ENCODE peak calls at places on chromosome 18, in seven cellular contexts. K, H, D, V, O, W and I are unnamed samples.

GRCh38 chr18:67132919-67133318 is 383.6 kb downstream of the DSEL start:
- DNase-seq in K (no peak), H (no peak), D (no peak), V (no peak), O (no peak), W (no peak), I (no peak)

GRCh38 chr18:7923105-7923504 is 356.0 kb downstream of the PTPRM start:
- DNase-seq in K (no peak), H (no peak), D (no peak), V (peak), O (no peak), W (no peak), I (no peak)

GRCh38 chr18:35000457-35000856 is 40.8 kb upstream of the MAPRE2 start:
- DNase-seq in K (no peak), H (no peak), D (no peak), V (no peak), O (no peak), W (no peak), I (no peak)

GRCh38 chr18:64330161-64330560 is 181.3 kb upstream of the LINC00305 start:
- DNase-seq in K (peak), H (no peak), D (no peak), V (peak), O (no peak), W (no peak), I (no peak)

GRCh38 chr18:57864615-57865121 is 61.6 kb upstream of the ATP8B1 start:
- DNase-seq in K (no peak), H (no peak), D (no peak), V (no peak), O (no peak), W (no peak), I (no peak)

GRCh38 chr18:50044402-50044801 is 150.5 kb downstream of the MYO5B start:
- DNase-seq in K (peak), H (no peak), D (no peak), V (peak), O (no peak), W (no peak), I (no peak)

GRCh38 chr18:57806201-57806890 is 3.2 kb upstream of the ATP8B1 start:
- DNase-seq in K (no peak), H (no peak), D (no peak), V (no peak), O (no peak), W (no peak), I (no peak)

GRCh38 chr18:28065793-28066186 is 111.1 kb downstream of the CDH2 start:
- DNase-seq in K (no peak), H (no peak), D (no peak), V (no peak), O (no peak), W (no peak), I (no peak)

GRCh38 chr18:51275712-51276473 is 78.4 kb upstream of the MEX3C start:
- DNase-seq in K (no peak), H (no peak), D (no peak), V (peak), O (no peak), W (no peak), I (no peak)

GRCh38 chr18:5944448-5944847 is 49.1 kb upstream of the TMEM200C start:
- DNase-seq in K (no peak), H (no peak), D (no peak), V (no peak), O (no peak), W (no peak), I (no peak)

GRCh38 chr18:58202406-58202730 is 158.3 kb downstream of the NEDD4L start:
- DNase-seq in K (no peak), H (no peak), D (no peak), V (no peak), O (no peak), W (no peak), I (no peak)

GRCh38 chr18:72868666-72869661 is 1.2 kb upstream of the NETO1 start:
- DNase-seq in K (peak), H (no peak), D (no peak), V (peak), O (no peak), W (no peak), I (no peak)

GRCh38 chr18:56038258-56039030 is 450.5 kb upstream of the TCF4 start:
- DNase-seq in K (no peak), H (no peak), D (no peak), V (no peak), O (no peak), W (no peak), I (no peak)

GRCh38 chr18:21069468-21069867 is 42.1 kb downstream of the ROCK1 start:
- DNase-seq in K (no peak), H (no peak), D (no peak), V (no peak), O (no peak), W (no peak), I (no peak)

GRCh38 chr18:79485788-79486355 is 90.1 kb downstream of the NFATC1 start:
- DNase-seq in K (no peak), H (peak), D (no peak), V (no peak), O (no peak), W (no peak), I (no peak)

GRCh38 chr18:79856119-79857080 is 58.7 kb downstream of the KCNG2 start:
- DNase-seq in K (peak), H (no peak), D (no peak), V (peak), O (peak), W (peak), I (no peak)

GRCh38 chr18:9392726-9393125 is 58.2 kb downstream of the TWSG1 start:
- DNase-seq in K (no peak), H (no peak), D (no peak), V (no peak), O (no peak), W (no peak), I (no peak)
- TF ChIP-seq CTCF in K (peak), H (no peak), D (no peak), V (peak), O (no peak), W (no peak), I (no peak)

GRCh38 chr18:48037481-48038271 is 107.2 kb upstream of the SMAD2 start:
- DNase-seq in K (peak), H (no peak), D (no peak), V (peak), O (no peak), W (peak), I (peak)
- TF ChIP-seq CTCF in K (peak), H (no peak), D (no peak), V (peak), O (no peak), W (peak), I (no peak)

GRCh38 chr18:62337336-62337735 is 12.2 kb downstream of the TNFRSF11A start:
- DNase-seq in K (no peak), H (no peak), D (no peak), V (no peak), O (no peak), W (no peak), I (no peak)

GRCh38 chr18:62336618-62337017 is 11.5 kb downstream of the TNFRSF11A start:
- DNase-seq in K (no peak), H (no peak), D (no peak), V (no peak), O (no peak), W (no peak), I (no peak)

GRCh38 chr18:62332964-62333695 is 8.0 kb downstream of the TNFRSF11A start:
- DNase-seq in K (no peak), H (no peak), D (no peak), V (no peak), O (no peak), W (no peak), I (no peak)

GRCh38 chr18:62334110-62334509 is 9.0 kb downstream of the TNFRSF11A start:
- DNase-seq in K (no peak), H (no peak), D (no peak), V (no peak), O (no peak), W (no peak), I (no peak)

DNA sequence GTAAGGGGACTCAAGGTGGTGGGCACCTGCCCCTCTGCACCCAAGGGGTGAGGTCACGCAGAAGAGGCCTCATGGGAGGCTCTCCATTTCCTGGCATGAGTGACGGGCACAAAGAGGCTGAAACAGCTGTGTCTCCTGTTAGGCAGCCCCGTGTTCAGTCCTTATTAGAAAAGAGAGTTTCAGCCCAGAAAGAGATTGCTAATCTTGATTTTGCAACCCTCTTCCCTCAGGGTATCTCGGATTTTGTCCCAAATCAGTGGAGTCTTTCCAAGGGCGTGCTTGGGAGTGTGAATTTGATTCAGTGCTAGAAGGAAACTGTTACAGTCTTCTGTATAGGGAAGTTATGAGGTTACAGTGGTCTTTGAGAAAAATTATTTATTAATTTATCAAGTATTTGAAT is 10.4 kb downstream of the TNFRSF11A start:
- DNase-seq in K (no peak), H (no peak), D (no peak), V (no peak), O (no peak), W (no peak), I (no peak)
- TF ChIP-seq CTCF in K (no peak), H (no peak), D (no peak), V (no peak), O (no peak), W (no peak), I (no peak)

DNA sequence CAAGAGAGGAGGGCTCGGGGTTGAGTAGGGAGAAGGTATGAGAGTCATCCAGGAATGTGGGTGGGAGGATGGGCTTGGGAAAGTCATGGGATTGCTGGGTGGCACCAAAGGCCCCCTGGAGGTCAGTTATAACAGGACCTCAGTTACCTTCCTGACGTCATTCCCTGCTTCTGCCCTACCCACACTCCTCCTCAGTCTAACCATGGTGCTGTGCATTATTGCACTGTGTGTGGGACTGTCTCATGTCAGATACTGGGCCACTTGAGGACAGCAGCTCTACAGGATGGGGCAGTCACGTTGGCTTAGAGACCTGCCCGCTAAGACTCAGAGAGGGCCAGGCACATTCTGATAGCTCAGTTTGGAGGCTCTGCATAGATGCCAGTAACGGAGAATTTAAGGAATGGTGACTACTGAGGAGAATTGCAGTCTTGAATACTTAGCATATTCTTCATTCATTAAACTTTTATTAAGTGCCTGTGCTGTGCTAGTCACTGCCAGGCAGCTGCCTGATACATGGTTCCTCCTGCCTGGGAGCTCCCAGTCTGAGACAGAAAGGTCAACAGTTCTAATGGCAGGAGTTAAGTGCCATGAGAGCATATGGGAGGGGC is 90.5 kb downstream of the LAMA3 start:
- DNase-seq in K (no peak), H (no peak), D (no peak), V (peak), O (no peak), W (no peak), I (no peak)
- TF ChIP-seq CTCF in K (peak), H (no peak), D (no peak), V (peak), O (peak), W (peak), I (no peak)